ENCODE peak calls at places on chromosomes 4 and X, in six cellular contexts. Z is GM10248, O is NCI-H774, P is astrocyte of the spinal cord, R is lung microvascular endothelial cell, F is bronchial epithelial cell. B is an unnamed sample.

GRCh38 chr4:95165926-95166524 is 382.7 kb downstream of the UNC5C start:
- DNase-seq in P (peak), R (peak), F (peak), Z (peak), O (peak), B (peak)

GRCh38 chrX:39935414-39936064 is 162.2 kb downstream of the BCOR start:
- DNase-seq in R (no peak), O (no peak), P (peak), F (peak), Z (no peak), B (no peak)

GRCh38 chr4:102503831-102504786 is 3.0 kb downstream of the NFKB1 start:
- DNase-seq in R (no peak), F (peak), Z (no peak), P (no peak), O (no peak), B (no peak)

GRCh38 chrX:45517090-45517973 is 316.7 kb upstream of the DIPK2B start:
- DNase-seq in P (peak), R (no peak), F (peak), Z (no peak), O (no peak), B (peak)

GRCh38 chr4:131370846-131371245 is 1778.2 kb upstream of the PCDH10 start:
- DNase-seq in R (no peak), P (no peak), Z (no peak), O (no peak), F (no peak), B (no peak)

GRCh38 chrX:56429581-56429980 is 133.8 kb upstream of the UBQLN2 start:
- DNase-seq in Z (no peak), P (no peak), R (no peak), F (no peak), O (peak), B (no peak)

GRCh38 chr4:173317003-173317402 is 17.2 kb downstream of the HMGB2 start:
- DNase-seq in O (no peak), P (no peak), Z (no peak), F (no peak), R (peak), B (no peak)

GRCh38 chr4:127355738-127356137 is 277.0 kb upstream of the INTU start:
- DNase-seq in R (no peak), P (peak), Z (no peak), O (no peak), F (no peak), B (no peak)

GRCh38 chr4:1172971-1173757 is 781 bp upstream of the SPON2 start:
- DNase-seq in O (no peak), Z (peak), R (no peak), F (no peak), P (peak), B (peak)

GRCh38 chr4:108396900-108397299 is 223.5 kb upstream of the RPL34 start:
- DNase-seq in O (no peak), R (no peak), Z (no peak), F (peak), P (no peak), B (no peak)